ENCODE peak calls at places on chromosomes 12 and 14, in seven cellular contexts. D is adipocyte, F is Peyer's patch, L is HCT116, K is psoas muscle, T is OCI-LY7, U is pancreas. Q is an unnamed sample.

GRCh38 chr12:121781751-121782615 is 11.5 kb downstream of the RHOF start:
- DNase-seq in D (peak; percentile 62), F (no peak), L (no peak), K (no peak), T (peak; percentile 48), U (no peak), Q (no peak)

GRCh38 chr14:60204104-60204842 is 39.1 kb upstream of the DHRS7 start:
- DNase-seq in D (no peak), F (no peak), L (no peak), K (no peak), T (peak; percentile 94), U (no peak), Q (no peak)

GRCh38 chr14:75430106-75430505 is 2.3 kb downstream of the JDP2 start:
- DNase-seq in D (peak; percentile 82), F (no peak), L (no peak), K (peak; percentile 76), T (no peak), U (no peak), Q (no peak)

GRCh38 chr14:68395585-68395984 is 397.3 kb downstream of the ZFP36L1 start:
- DNase-seq in D (peak; percentile 81), F (no peak), L (no peak), K (no peak), T (no peak), U (no peak), Q (no peak)

GRCh38 chr14:55381040-55381439 is 30.6 kb downstream of the ATG14 start:
- DNase-seq in D (no peak), F (no peak), L (no peak), K (no peak), T (no peak), U (no peak), Q (no peak)

GRCh38 chr12:43281563-43281962 is 270.4 kb downstream of the ADAMTS20 start:
- DNase-seq in D (no peak), F (no peak), L (no peak), K (no peak), T (no peak), U (no peak), Q (no peak)

GRCh38 chr12:14961466-14962155 is at the start of gene ARHGDIB:
- DNase-seq in D (no peak), F (no peak), L (no peak), K (peak; percentile 64), T (peak; percentile 94), U (no peak), Q (peak; percentile 78)

GRCh38 chr12:71627438-71628002 is 36.1 kb downstream of the ZFC3H1 start:
- DNase-seq in D (no peak), F (no peak), L (no peak), K (no peak), T (no peak), U (no peak), Q (no peak)

GRCh38 chr12:27143676-27144075 is 61.3 kb upstream of the C12orf71 start:
- DNase-seq in D (no peak), F (no peak), L (no peak), K (no peak), T (no peak), U (no peak), Q (no peak)

GRCh38 chr12:58393152-58393551 is 451.8 kb downstream of the ATP23 start:
- DNase-seq in D (peak; percentile 52), F (no peak), L (no peak), K (no peak), T (no peak), U (no peak), Q (no peak)

GRCh38 chr12:131226345-131227265 is 272.9 kb downstream of the ADGRD1 start:
- DNase-seq in D (no peak), F (peak; percentile 39), L (no peak), K (no peak), T (no peak), U (no peak), Q (no peak)

GRCh38 chr12:113870035-113870434 is 96.1 kb downstream of the RBM19 start:
- DNase-seq in D (no peak), F (no peak), L (no peak), K (no peak), T (no peak), U (no peak), Q (no peak)

GRCh38 chr12:15770021-15770420 is 19.2 kb downstream of the EPS8 start:
- DNase-seq in D (no peak), F (no peak), L (no peak), K (no peak), T (no peak), U (no peak), Q (no peak)

GRCh38 chr12:7884687-7885086 is 12.0 kb upstream of the SLC2A14 start:
- DNase-seq in D (no peak), F (no peak), L (no peak), K (no peak), T (no peak), U (no peak), Q (no peak)

GRCh38 chr12:43921666-43922337 is 85.9 kb downstream of the TMEM117 start:
- DNase-seq in D (peak; percentile 36), F (no peak), L (no peak), K (no peak), T (no peak), U (no peak), Q (no peak)

DNA sequence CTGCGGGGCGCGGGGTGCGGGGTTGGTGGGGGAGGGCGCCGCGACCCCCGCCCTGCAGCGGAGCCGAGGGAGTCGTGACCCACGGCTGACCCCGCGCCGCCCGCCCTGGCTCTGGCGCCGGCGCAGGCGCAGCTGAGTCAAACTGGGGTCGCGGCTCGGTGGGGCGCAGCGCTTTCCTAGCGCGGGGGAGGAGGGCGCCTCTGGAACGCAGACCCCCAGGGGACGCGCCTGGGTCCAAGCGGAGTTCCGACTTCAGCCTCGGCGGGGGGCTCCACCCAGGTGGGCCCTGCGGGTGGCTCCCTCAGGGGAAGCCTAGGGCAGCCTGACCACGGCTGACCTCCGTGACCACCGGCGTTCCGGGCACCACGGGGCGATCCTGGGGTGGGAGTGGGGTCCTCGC is 467 bp upstream of the ANHX start:
- DNase-seq in D (no peak), F (no peak), L (no peak), K (no peak), T (no peak), U (no peak), Q (no peak)
- H3K9me3 ChIP-seq in D (peaks cover 5% of the 10 kb centered on the region), F (peaks cover 15% of the 10 kb centered on the region), L (peaks cover 9% of the 10 kb centered on the region), K (no peaks in the 10 kb centered on the region), T (no peaks in the 10 kb centered on the region), U (no peaks in the 10 kb centered on the region), Q (peaks cover 8% of the 10 kb centered on the region)

DNA sequence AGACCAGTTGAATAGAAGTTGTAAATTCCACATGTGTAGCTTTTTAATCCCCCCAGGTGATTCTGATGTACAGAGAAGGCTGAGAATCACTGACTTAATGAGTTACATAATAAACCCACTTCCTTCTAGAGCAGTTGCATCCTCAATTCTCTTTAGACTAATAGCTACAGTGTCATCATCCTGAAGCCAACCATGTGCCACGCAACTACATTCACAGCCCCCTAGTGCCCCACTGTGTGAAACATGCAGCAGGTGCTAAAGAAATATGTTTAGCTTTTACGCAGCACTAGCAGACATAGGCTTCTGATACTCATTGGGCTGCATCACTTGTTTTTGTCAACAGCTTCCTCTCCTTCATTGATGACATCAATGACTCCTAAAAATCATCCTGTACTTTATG is 1168.3 kb downstream of the BCL11B start:
- DNase-seq in D (no peak), F (no peak), L (no peak), K (no peak), T (no peak), U (no peak), Q (peak; percentile 11)
- H3K9me3 ChIP-seq in D (no peaks in the 10 kb centered on the region), F (no peaks in the 10 kb centered on the region), L (no peaks in the 10 kb centered on the region), K (no peaks in the 10 kb centered on the region), T (no peaks in the 10 kb centered on the region), U (no peaks in the 10 kb centered on the region), Q (no peaks in the 10 kb centered on the region)

DNA sequence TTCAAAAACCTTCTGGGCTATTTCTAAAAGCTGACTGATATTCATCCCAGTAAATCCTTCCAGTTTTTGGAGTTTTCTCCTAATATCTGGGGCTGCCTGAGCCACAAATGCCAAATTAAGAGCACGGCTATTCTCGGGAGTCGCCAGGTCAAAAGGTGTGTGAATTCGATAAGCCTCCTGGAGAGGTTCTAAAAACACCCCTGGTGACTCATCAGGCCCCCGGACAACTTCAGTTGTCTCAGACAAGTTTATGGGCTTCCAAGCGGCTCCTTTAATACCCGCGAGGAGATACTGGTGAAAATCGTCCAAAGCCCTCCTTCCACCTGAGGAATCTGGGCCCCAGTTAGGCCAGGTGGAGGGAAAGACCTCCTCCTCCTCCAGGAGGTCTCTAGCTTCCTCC is 677.1 kb downstream of the TMEM121 start:
- DNase-seq in D (no peak), F (no peak), L (no peak), K (no peak), T (no peak), U (no peak), Q (no peak)
- H3K9me3 ChIP-seq in D (no peaks in the 10 kb centered on the region), F (no peaks in the 10 kb centered on the region), L (no peaks in the 10 kb centered on the region), K (no peaks in the 10 kb centered on the region), T (no peaks in the 10 kb centered on the region), U (no peaks in the 10 kb centered on the region), Q (no peaks in the 10 kb centered on the region)

DNA sequence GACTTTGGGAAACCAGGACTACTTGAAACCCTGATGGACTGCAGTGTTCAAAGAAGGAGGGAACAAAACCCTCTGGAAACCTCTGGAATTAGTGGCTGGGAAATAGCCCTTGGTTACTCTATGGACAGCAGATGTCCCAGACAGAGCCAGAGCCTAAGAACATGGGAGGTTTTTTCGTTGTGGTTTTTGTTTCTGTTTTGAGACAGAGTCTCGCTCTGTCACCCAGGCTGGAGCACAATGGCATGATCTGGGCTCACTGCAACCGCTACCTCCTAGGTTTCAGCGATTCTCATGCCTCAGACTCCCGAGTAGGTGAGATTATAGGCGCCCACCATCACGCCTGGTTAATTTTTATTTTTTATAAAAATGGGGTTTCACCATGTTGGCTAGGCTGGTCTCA is 1378.7 kb downstream of the AACS start:
- DNase-seq in D (no peak), F (no peak), L (no peak), K (no peak), T (no peak), U (no peak), Q (no peak)
- H3K9me3 ChIP-seq in D (no peaks in the 10 kb centered on the region), F (no peaks in the 10 kb centered on the region), L (peaks cover 18% of the 10 kb centered on the region), K (no peaks in the 10 kb centered on the region), T (no peaks in the 10 kb centered on the region), U (no peaks in the 10 kb centered on the region), Q (no peaks in the 10 kb centered on the region)

DNA sequence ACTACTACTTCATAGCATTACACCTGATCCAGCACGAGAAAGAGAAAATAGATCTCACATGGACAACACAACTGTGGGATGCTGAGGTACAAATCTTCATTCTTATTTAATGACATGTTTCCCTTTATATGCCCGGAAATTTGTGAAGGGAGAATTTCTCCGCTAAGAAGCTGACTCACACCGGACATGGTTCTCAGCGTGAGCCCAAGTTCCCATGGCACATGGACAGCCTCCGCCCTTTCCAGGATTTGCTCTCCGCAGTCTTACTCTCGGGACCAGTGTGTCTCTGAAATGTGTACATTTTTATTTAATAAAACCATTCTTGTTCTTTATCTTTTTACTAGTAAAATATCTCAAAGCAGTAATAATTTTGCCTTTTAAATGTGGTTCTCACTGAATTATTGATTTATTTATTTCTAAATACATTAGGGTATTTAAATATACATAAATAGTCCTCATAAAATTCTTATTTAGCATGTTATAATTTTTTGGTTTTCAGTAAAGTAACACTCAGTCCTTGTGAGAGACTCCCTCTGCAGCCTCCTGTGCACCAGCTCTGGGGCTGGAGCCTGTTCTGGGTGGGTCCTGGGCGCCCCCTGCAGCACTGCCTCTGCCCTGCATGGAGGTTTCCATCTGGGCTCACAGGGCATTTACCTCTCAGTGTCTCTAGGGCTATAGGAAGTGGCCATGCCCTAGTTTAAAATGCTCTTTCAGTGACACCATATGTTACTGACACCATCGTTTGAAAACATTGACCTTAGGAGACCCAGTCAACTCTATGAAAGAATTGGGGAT is 1155.0 kb downstream of the TMEM121 start:
- DNase-seq in D (no peak), F (no peak), L (no peak), K (no peak), T (no peak), U (no peak), Q (no peak)
- H3K9me3 ChIP-seq in D (no peaks in the 10 kb centered on the region), F (no peaks in the 10 kb centered on the region), L (peaks cover 19% of the 10 kb centered on the region), K (no peaks in the 10 kb centered on the region), T (no peaks in the 10 kb centered on the region), U (no peaks in the 10 kb centered on the region), Q (no peaks in the 10 kb centered on the region)